ENCODE peak calls at places on chromosome 22, in five cellular contexts. L is choroid plexus epithelial cell, K is fibroblast of lung, Y is foreskin fibroblast, S is cardiac muscle cell. X is an unnamed sample.

GRCh38 chr22:39239561-39240423 is 5.0 kb downstream of the PDGFB start:
- DNase-seq in K (no peak), L (no peak), Y (no peak), S (no peak), X (no peak)

GRCh38 chr22:46030241-46030880 is 53.4 kb upstream of the WNT7B start:
- DNase-seq in S (no peak), K (no peak), L (no peak), Y (no peak), X (no peak)

GRCh38 chr22:23712256-23712655 is 21.4 kb downstream of the RGL4 start:
- DNase-seq in K (no peak), L (no peak), Y (no peak), S (no peak), X (no peak)

GRCh38 chr22:46368422-46368821 is 32.9 kb downstream of the TRMU start:
- DNase-seq in L (no peak), K (no peak), Y (no peak), S (no peak), X (no peak)

GRCh38 chr22:35482311-35482710 is 58.3 kb upstream of the RASD2 start:
- DNase-seq in S (no peak), Y (no peak), L (no peak), K (no peak), X (no peak)

GRCh38 chr22:41132555-41132954 is 40.2 kb downstream of the EP300 start:
- DNase-seq in K (no peak), L (no peak), S (no peak), Y (peak), X (no peak)

GRCh38 chr22:49733631-49734030 is 94.0 kb downstream of the BRD1 start:
- DNase-seq in L (no peak), K (no peak), Y (no peak), S (no peak), X (no peak)

GRCh38 chr22:23984430-23984829 is 4.5 kb downstream of the GSTT2 start:
- DNase-seq in L (peak), S (peak), Y (peak), K (peak), X (no peak)

GRCh38 chr22:46297151-46297819 is 615 bp downstream of the GTSE1 start:
- DNase-seq in S (peak), Y (peak), L (peak), K (peak), X (no peak)

GRCh38 chr22:24429411-24430365 is 2.3 kb downstream of the ADORA2A start:
- DNase-seq in Y (peak), K (no peak), L (peak), S (no peak), X (no peak)

GRCh38 chr22:40023226-40023925 is 28.6 kb downstream of the FAM83F start:
- DNase-seq in K (no peak), L (no peak), S (no peak), Y (no peak), X (no peak)

GRCh38 chr22:19103881-19104821 is 18.1 kb downstream of the DGCR2 start:
- DNase-seq in S (no peak), L (peak), Y (no peak), K (peak), X (peak)
- TF ChIP-seq CTCF in S (no peak), L (peak), Y (no peak), K (no peak), X (no peak)

GRCh38 chr22:19180234-19180633 is 1.7 kb upstream of the SLC25A1 start:
- DNase-seq in Y (no peak), S (no peak), K (no peak), L (no peak), X (no peak)

GRCh38 chr22:19180740-19181410 is 2.3 kb upstream of the SLC25A1 start:
- DNase-seq in S (no peak), K (no peak), L (no peak), Y (no peak), X (no peak)

GRCh38 chr22:19178659-19179471 is at the start of gene SLC25A1:
- DNase-seq in L (peak), S (peak), K (peak), Y (peak), X (peak)

GRCh38 chr22:19178065-19178658 is 374 bp downstream of the SLC25A1 start:
- DNase-seq in K (peak), S (no peak), L (peak), Y (no peak), X (no peak)

DNA sequence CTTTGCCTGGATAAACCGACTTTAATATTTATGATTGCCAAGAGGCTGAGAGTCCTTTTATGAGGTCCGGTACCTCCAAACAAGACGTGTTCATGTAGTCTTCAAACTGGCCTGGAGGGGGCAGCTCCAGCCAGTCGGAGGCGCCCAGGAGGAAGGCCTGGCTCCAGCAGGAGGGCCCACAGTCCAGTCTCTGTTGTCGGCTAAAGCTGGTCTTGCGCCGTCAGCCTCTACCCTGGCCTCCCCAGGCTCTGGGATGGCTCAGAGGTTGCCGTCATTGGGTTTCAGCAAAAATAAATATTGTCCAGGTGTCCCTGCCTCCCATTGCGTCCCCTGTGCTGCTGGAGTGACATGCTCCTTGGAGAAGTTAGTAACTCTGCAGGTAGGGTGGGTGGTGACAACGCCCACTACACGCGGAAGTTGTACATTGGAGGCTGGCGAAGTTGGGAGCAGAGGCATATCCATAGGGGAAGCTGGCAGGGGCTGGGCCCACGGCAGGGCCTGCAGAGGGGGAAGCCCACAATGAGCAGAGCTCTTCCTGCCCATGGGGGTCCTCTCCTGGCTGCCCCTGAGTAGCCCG is 1.0 kb upstream of the SLC25A1 start:
- DNase-seq in L (peak), Y (peak), S (peak), K (peak), X (peak)
- H3K4me3 ChIP-seq in L (peak), Y (peak), S (peak), K (peak), X (peak)

DNA sequence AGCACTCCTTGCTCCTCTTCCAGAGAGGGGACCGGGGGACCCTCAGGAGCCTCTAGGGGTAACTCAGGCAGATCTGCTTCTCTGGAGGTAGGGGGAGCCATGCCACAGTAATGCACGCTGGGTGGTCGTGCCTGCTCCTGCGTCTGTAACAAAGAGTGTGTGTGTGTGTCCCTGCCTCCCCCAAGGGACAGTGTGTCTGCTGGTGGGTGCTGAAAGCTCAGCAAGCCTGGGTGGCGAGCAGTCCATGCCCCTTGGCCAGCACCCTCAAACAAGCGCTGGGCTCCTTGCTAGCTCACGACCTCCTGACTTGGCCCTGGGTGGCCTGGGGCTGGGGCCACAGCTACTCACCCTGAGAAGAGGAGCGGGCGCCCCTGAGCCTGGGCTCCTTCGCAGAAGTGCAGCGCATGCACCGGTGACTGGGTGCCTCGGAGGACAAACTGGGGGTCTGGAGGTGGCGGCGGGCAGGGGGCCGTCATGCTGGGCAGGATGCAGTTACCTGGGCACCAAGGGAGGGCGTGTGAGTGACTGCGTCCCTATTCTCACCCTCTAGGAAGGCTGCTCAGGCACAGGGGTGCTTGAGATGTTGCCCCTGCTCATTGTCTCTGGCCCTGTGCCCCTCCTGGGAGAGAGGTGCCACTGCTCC is 33.7 kb downstream of the GNB1L start:
- DNase-seq in S (no peak), K (no peak), Y (no peak), L (no peak), X (no peak)
- TF ChIP-seq CTCF in S (no peak), K (no peak), Y (no peak), L (peak), X (no peak)

DNA sequence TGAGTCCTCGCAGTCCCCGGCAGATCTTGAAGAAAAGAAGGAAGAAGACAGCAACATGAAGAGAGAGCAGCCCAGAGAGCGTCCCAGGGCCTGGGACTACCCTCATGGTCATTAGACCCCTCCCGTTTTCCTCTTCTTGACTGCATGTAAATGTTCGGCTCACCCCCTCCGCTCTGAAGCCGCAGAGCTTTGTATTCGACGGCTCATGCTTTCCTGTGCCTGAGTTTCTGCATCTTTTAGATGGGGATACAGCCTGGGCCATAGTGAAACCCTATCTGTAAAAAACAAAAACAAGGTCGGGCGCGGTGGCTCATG is 7.7 kb downstream of the USP18 start:
- DNase-seq in K (no peak), Y (no peak), S (no peak), L (no peak), X (no peak)
- H3K4me3 ChIP-seq in K (peak), Y (no peak), S (no peak), L (no peak), X (no peak)

DNA sequence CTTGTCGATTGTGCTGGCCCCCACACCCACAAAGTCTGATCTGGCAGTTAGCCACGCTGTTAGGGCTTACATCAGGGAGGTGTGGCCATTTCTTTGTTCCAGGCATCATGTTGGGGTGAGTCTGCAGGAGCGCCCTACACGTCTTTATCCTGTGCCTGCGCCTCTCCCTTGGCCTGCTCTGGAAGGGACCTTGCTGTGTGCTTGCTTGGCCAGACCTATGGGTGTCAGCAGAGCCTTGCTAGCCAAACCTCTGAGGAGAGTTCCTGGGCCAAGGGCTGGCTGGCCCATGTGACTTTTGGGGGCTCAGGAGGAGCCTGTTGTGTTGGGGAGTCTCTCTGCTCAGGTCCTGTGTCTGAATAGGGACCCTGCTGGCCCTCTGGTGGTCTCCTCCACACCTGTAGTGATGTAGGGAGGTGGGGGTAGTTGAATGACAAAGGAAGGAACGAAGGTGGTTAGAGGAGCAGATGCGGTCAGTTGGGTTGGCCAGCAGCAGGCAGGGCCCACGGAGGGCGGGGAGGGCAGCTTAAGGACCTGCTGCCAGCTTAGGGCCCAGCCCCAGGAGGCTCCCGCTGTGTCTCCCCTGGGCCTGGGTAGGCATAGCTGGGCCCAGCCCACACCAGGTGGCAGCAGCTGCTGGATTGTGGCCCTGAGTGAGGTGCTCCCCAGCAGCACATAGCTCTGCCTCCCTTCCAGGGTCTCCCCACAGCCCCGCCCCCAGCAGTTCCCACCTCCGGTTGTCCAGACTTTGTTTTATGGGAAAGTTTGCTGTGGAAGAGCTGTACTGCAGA is 7.9 kb downstream of the PPIL2 start:
- DNase-seq in S (no peak), L (no peak), Y (no peak), K (no peak), X (no peak)
- TF ChIP-seq CTCF in S (no peak), L (no peak), Y (no peak), K (no peak), X (no peak)

GRCh38 chr22:47564651-47565050 is 802.2 kb downstream of the TBC1D22A start:
- DNase-seq in Y (no peak), K (peak), S (no peak), L (no peak), X (no peak)

GRCh38 chr22:47564158-47564450 is 801.7 kb downstream of the TBC1D22A start:
- DNase-seq in S (no peak), K (no peak), L (no peak), Y (no peak), X (no peak)

GRCh38 chr22:47561766-47562165 is 799.3 kb downstream of the TBC1D22A start:
- DNase-seq in L (no peak), S (no peak), Y (no peak), K (no peak), X (no peak)

GRCh38 chr22:47565607-47566006 is 803.2 kb downstream of the TBC1D22A start:
- DNase-seq in K (no peak), S (no peak), L (no peak), Y (no peak), X (no peak)

DNA sequence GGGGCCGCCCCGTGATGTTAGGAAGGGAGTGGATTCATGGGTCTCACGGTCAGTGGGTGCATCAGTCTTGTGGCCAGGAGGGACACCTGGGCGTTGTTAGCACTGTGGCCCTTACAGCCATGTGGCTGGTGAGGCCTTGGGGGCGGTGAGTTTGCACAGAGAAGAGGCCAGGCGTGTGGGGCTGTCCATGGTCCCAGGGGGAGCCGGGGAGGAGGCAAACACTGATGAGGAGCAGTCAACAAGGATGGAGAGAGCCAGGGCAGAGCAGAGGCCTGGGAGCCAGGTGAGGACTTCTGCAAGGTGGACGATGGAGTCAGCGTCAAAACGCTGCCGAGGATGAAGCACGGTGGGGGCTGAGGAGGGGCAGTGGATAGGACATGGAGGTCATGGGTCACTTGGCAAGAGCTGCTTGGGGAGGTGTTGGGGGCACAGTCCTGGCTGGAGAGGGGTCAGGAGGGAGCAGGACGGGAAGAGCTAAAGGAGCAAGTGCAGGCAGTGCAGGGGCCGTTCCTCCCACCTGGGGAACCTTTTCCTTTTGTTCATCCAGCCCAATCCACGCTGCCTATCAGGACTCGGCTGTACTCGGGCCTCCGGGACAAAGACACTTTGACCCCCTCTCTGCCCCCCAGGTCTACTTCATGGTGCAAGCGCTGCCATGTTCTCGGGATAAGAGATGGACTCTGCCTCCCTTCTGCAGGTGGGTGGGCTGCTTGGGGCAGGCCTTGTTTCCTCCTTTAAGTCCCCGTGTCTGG is 801.1 kb downstream of the TBC1D22A start:
- DNase-seq in K (no peak), S (no peak), L (no peak), Y (no peak), X (no peak)
- H3K4me3 ChIP-seq in K (no peak), S (no peak), L (no peak), Y (no peak), X (no peak)

GRCh38 chr22:44895296-44896055 is 114.3 kb downstream of the PHF21B start:
- DNase-seq in S (no peak), Y (no peak), L (no peak), K (no peak), X (no peak)
- TF ChIP-seq CTCF in S (no peak), Y (no peak), L (no peak), K (no peak), X (no peak)

DNA sequence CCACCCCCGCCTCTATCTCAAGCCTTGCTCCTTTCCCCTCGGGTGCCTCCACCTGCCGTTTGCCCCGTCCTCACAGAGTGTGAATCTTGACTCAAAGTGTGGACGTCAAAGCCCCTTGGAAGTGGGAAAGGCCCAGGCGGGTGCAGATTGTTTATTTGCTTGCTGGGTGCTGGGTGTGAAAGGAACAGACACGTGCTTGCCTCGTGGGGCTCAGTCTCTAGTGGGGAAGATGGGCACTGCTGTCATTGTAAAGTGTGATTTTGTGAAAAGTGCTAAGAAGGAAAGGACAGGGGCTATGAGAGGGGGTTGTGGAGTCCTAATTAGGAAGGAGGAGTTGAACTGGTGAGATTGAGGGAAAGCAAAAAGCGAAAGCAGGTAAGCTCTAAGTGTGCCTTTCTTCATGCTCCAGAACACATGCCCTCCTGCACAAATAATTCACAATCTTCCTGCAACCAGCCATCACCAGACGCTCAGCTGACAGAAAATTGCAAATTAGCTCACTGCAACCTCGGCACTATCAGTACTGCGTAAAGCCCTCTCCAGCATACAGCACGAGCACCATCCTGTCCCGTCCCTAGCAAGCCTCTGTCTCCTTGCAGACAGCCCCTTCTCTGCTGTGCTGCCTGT is 9.7 kb upstream of the GCAT start:
- DNase-seq in L (no peak), K (no peak), Y (no peak), S (no peak), X (no peak)
- H3K4me3 ChIP-seq in L (no peak), K (no peak), Y (no peak), S (no peak), X (no peak)

GRCh38 chr22:27113211-27114030 is 456.0 kb downstream of the MIAT start:
- DNase-seq in Y (peak), K (peak), L (peak), S (peak), X (no peak)
- TF ChIP-seq CTCF in Y (no peak), K (no peak), L (peak), S (no peak), X (no peak)

GRCh38 chr22:48642550-48642949 is 1185.1 kb downstream of the BRD1 start:
- DNase-seq in Y (no peak), S (no peak), L (no peak), K (no peak), X (no peak)

GRCh38 chr22:48645766-48646165 is 1181.9 kb downstream of the BRD1 start:
- DNase-seq in Y (no peak), L (no peak), K (no peak), S (no peak), X (no peak)

GRCh38 chr22:48643066-48643731 is 1184.5 kb downstream of the BRD1 start:
- DNase-seq in L (no peak), S (no peak), Y (no peak), K (no peak), X (no peak)

GRCh38 chr22:48644997-48645396 is 1182.7 kb downstream of the BRD1 start:
- DNase-seq in S (no peak), L (no peak), Y (no peak), K (no peak), X (no peak)

DNA sequence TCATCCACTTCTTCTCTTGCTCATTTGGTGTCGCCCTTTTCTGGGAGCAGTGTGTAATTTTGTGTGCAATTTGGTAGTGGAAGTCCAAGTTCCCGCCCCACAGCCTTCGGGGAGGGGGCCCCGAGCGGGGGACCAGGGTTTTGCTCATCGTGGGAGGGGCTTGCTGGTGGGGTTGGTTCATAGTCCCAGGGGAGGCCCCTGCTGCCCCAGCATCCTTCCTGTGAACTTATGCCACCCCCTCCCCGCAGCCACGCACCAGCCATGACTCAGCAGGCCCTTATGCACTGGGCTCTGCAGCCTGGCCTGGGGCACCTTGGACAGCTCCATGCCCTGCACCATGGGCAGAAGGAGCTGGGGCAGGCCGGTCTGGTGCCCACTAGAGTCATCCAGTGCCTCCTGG is 1183.6 kb downstream of the BRD1 start:
- DNase-seq in L (no peak), K (no peak), Y (no peak), S (no peak), X (no peak)
- H3K4me3 ChIP-seq in L (no peak), K (no peak), Y (no peak), S (no peak), X (no peak)

X was measured in AG04450.